ENCODE peak calls at places on chromosomes 2 and 18, in nine cellular contexts. A is AG08395; F is glomerular endothelial cell; B is C1 segment of cervical spinal cord; V is DMS53; P is stimulated activated naive CD8-positive, alpha-beta T cell treated with anti-CD3 and anti-CD28 coated beads, Interleukin-15, Interleukin-2, amounts not matched to agents 100 U/mL and 50 U/mL, for 24 hours; H is right cardiac atrium; U is germinal center; Q is foreskin fibroblast. N is an unnamed sample.

GRCh38 chr18:13653746-13654455 is 72.5 kb downstream of the FAM210A start:
- DNase-seq in A (no peak), F (no peak), B (no peak), V (no peak), P (no peak), H (no peak), U (no peak), Q (no peak), N (no peak)

GRCh38 chr2:77034460-77034859 is 487.7 kb downstream of the LRRTM4 start:
- DNase-seq in A (no peak), F (no peak), B (no peak), V (no peak), P (no peak), H (no peak), U (no peak), Q (no peak), N (no peak)

GRCh38 chr18:47113796-47114540 is 36.3 kb downstream of the HDHD2 start:
- DNase-seq in A (peak; percentile 70), F (no peak), B (no peak), V (no peak), P (no peak), H (no peak), U (no peak), Q (peak; percentile 47), N (no peak)

GRCh38 chr2:34373586-34374233 is 774.6 kb upstream of the FAM98A start:
- DNase-seq in A (no peak), F (no peak), B (no peak), V (peak; percentile 4), P (no peak), H (no peak), U (no peak), Q (no peak), N (no peak)

GRCh38 chr2:27033253-27033852 is 588 bp downstream of the TMEM214 start:
- DNase-seq in A (no peak), F (no peak), B (no peak), V (no peak), P (no peak), H (no peak), U (no peak), Q (no peak), N (no peak)

GRCh38 chr2:143617803-143618415 is 488.7 kb downstream of the ARHGAP15 start:
- DNase-seq in A (no peak), F (no peak), B (no peak), V (no peak), P (no peak), H (no peak), U (no peak), Q (no peak), N (no peak)

GRCh38 chr18:65907281-65907680 is 156.5 kb downstream of the CDH7 start:
- DNase-seq in A (no peak), F (no peak), B (no peak), V (no peak), P (no peak), H (no peak), U (no peak), Q (no peak), N (no peak)

GRCh38 chr18:74493689-74494088 is 2.5 kb upstream of the CNDP2 start:
- DNase-seq in A (peak; percentile 15), F (no peak), B (no peak), V (peak; percentile 96), P (peak; percentile 35), H (no peak), U (peak; percentile 42), Q (peak; percentile 64), N (peak; percentile 70)

GRCh38 chr2:150271952-150272351 is 215.5 kb downstream of the RND3 start:
- DNase-seq in A (peak; percentile 64), F (no peak), B (no peak), V (peak; percentile 45), P (no peak), H (no peak), U (no peak), Q (peak; percentile 84), N (no peak)

GRCh38 chr2:231672617-231673347 is 35.5 kb upstream of the PTMA start:
- DNase-seq in A (peak; percentile 55), F (no peak), B (no peak), V (peak; percentile 89), P (peak; percentile 55), H (peak; percentile 72), U (peak; percentile 86), Q (peak; percentile 69), N (peak; percentile 61)

GRCh38 chr2:219446101-219446504 is 11.5 kb downstream of the SPEG start:
- DNase-seq in A (peak; percentile 76), F (peak; percentile 55), B (peak; percentile 21), V (peak; percentile 84), P (no peak), H (peak; percentile 72), U (no peak), Q (peak; percentile 68), N (no peak)

GRCh38 chr18:3345885-3346284 is 84.0 kb downstream of the MYL12B start:
- DNase-seq in A (no peak), F (no peak), B (no peak), V (no peak), P (no peak), H (no peak), U (no peak), Q (peak; percentile 44), N (no peak)

GRCh38 chr2:105779394-105779793 is 34.7 kb downstream of the NCK2 start:
- DNase-seq in A (no peak), F (no peak), B (no peak), V (no peak), P (peak; percentile 17), H (no peak), U (no peak), Q (no peak), N (no peak)

GRCh38 chr2:141331127-141331526 is 799.7 kb downstream of the LRP1B start:
- DNase-seq in A (peak; percentile 61), F (no peak), B (no peak), V (peak; percentile 16), P (no peak), H (no peak), U (no peak), Q (peak; percentile 83), N (no peak)